ENCODE peak calls at places on chromosomes 16 and 17, in ten cellular contexts. Q is mammary epithelial cell; W is H9; B is BE2C; J is hypothalamus; U is SHP77; D is activated CD4-positive, alpha-beta T cell treated with anti-CD3 and anti-CD28 coated beads for 4 hours; M is activated T-helper 2 cell treated with anti-CD3 and anti-CD28 coated beads, Interferon-gamma antibody, Interleukin-2, Interleukin-4, amounts not matched to agents 10 μg/mL and 5 μg/mL and 100 μg/mL, durations not matched to agents 14 hours and 24 hours and 36 hours; G is EH; T is GM04503. Z is an unnamed sample.

GRCh38 chr17:46162871-46163270 is 30.4 kb downstream of the KANSL1 start:
- DNase-seq in M (no peak), J (no peak), D (no peak), T (no peak), G (no peak), Q (no peak), B (no peak), W (no peak), U (no peak), Z (no peak)

GRCh38 chr17:81204578-81204977 is 18.2 kb downstream of the CEP131 start:
- DNase-seq in Q (no peak), M (no peak), B (no peak), G (no peak), U (no peak), D (no peak), T (no peak), J (no peak), W (no peak), Z (no peak)

GRCh38 chr16:83965444-83966152 is 2.4 kb upstream of the NECAB2 start:
- DNase-seq in D (no peak), M (no peak), U (no peak), J (no peak), G (no peak), Q (no peak), W (no peak), T (no peak), B (no peak), Z (no peak)

GRCh38 chr17:71625330-71625729 is 495.5 kb upstream of the SOX9 start:
- DNase-seq in W (no peak), T (no peak), D (no peak), G (no peak), Q (no peak), B (no peak), M (no peak), U (no peak), J (no peak), Z (no peak)

GRCh38 chr17:50373705-50374104 is 676 bp downstream of the EME1 start:
- DNase-seq in J (no peak), U (no peak), D (no peak), W (no peak), Q (no peak), G (no peak), T (no peak), B (no peak), M (no peak), Z (no peak)

GRCh38 chr17:31492880-31493655 is 101.6 kb downstream of the RAB11FIP4 start:
- DNase-seq in J (no peak), B (no peak), T (no peak), U (no peak), G (no peak), M (peak; percentile 38), W (no peak), D (peak; percentile 81), Q (no peak), Z (peak; percentile 17)

GRCh38 chr17:68709995-68710780 is 109.0 kb upstream of the FAM20A start:
- DNase-seq in B (no peak), Q (no peak), M (no peak), W (no peak), D (no peak), T (peak; percentile 59), J (no peak), G (peak; percentile 96), U (no peak), Z (no peak)

GRCh38 chr17:54749157-54749556 is 151.5 kb upstream of the TOM1L1 start:
- DNase-seq in M (no peak), B (peak; percentile 17), W (peak; percentile 79), G (no peak), D (no peak), J (no peak), Q (no peak), U (no peak), T (no peak), Z (no peak)

Z was measured in NCI-H2029.